ENCODE peak calls at places on chromosomes 12 and 14, in seven cellular contexts. I is dorsolateral prefrontal cortex; H is endothelial cell of umbilical vein; A is AG09309; M is ovary; V is fibroblast of pulmonary artery; N is activated CD8-positive, alpha-beta T cell treated with anti-CD3 and anti-CD28 coated beads for 36 hours. Y is an unnamed sample.

GRCh38 chr14:103326078-103326477 is 8.0 kb upstream of the EIF5 start:
- DNase-seq in I (no peak), H (no peak), A (no peak), M (no peak), V (no peak), N (no peak), Y (no peak)

GRCh38 chr12:78864483-78865296 is at the start of gene SYT1:
- DNase-seq in I (peak; percentile 57), H (peak; percentile 77), A (peak; percentile 33), M (peak; percentile 76), V (peak; percentile 86), N (no peak), Y (peak; percentile 22)

GRCh38 chr12:32083489-32083888 is 23.2 kb upstream of the BICD1 start:
- DNase-seq in I (no peak), H (no peak), A (peak; percentile 47), M (no peak), V (peak; percentile 73), N (no peak), Y (no peak)

GRCh38 chr12:116459921-116460666 is 99.1 kb upstream of the MAP1LC3B2 start:
- DNase-seq in I (no peak), H (no peak), A (no peak), M (no peak), V (no peak), N (no peak), Y (no peak)

GRCh38 chr14:101727611-101728010 is 33.9 kb upstream of the PPP2R5C start:
- DNase-seq in I (no peak), H (no peak), A (no peak), M (no peak), V (no peak), N (no peak), Y (no peak)

GRCh38 chr14:91244501-91244901 is at the start of gene GPR68:
- DNase-seq in I (peak; percentile 33), H (no peak), A (peak; percentile 62), M (no peak), V (peak; percentile 65), N (peak; percentile 49), Y (no peak)

GRCh38 chr14:52272375-52272774 is 4.9 kb downstream of the PTGDR start:
- DNase-seq in I (no peak), H (no peak), A (no peak), M (no peak), V (peak; percentile 53), N (peak; percentile 52), Y (peak; percentile 36)

GRCh38 chr12:77001181-77001758 is 64.1 kb downstream of the E2F7 start:
- DNase-seq in I (no peak), H (no peak), A (no peak), M (no peak), V (no peak), N (no peak), Y (no peak)

GRCh38 chr12:113472191-113473190 is 820 bp upstream of the LHX5 start:
- DNase-seq in I (no peak), H (no peak), A (no peak), M (no peak), V (no peak), N (no peak), Y (peak; percentile 28)

GRCh38 chr14:102344485-102344884 is 18.2 kb downstream of the CINP start:
- DNase-seq in I (peak; percentile 86), H (no peak), A (no peak), M (no peak), V (no peak), N (no peak), Y (no peak)

GRCh38 chr14:32524609-32525391 is 195.7 kb downstream of the AKAP6 start:
- DNase-seq in I (no peak), H (peak; percentile 83), A (no peak), M (no peak), V (peak; percentile 65), N (no peak), Y (no peak)

GRCh38 chr14:103541944-103542544 is 13.0 kb downstream of the TRMT61A start:
- DNase-seq in I (no peak), H (no peak), A (no peak), M (peak; percentile 35), V (no peak), N (no peak), Y (no peak)

GRCh38 chr12:26195250-26195640 is at the start of gene SSPN:
- DNase-seq in I (peak; percentile 57), H (peak; percentile 46), A (no peak), M (peak; percentile 84), V (peak; percentile 56), N (peak; percentile 13), Y (peak; percentile 16)

GRCh38 chr12:27331299-27331926 is 1.2 kb upstream of the BMAL2 start:
- DNase-seq in I (no peak), H (peak; percentile 93), A (peak; percentile 86), M (no peak), V (peak; percentile 96), N (peak; percentile 59), Y (peak; percentile 74)

GRCh38 chr14:56057071-56057865 is 60.9 kb upstream of the PELI2 start:
- DNase-seq in I (no peak), H (no peak), A (no peak), M (no peak), V (no peak), N (no peak), Y (no peak)

GRCh38 chr14:75150150-75150549 is 23.3 kb upstream of the NEK9 start:
- DNase-seq in I (no peak), H (no peak), A (no peak), M (no peak), V (peak; percentile 64), N (no peak), Y (no peak)

GRCh38 chr14:54676822-54677708 is 110.1 kb downstream of the SAMD4A start:
- DNase-seq in I (no peak), H (peak; percentile 96), A (peak; percentile 90), M (no peak), V (peak; percentile 97), N (no peak), Y (no peak)

GRCh38 chr12:28893365-28893764 is 255.7 kb upstream of the FAR2 start:
- DNase-seq in I (no peak), H (peak; percentile 45), A (peak; percentile 71), M (no peak), V (peak; percentile 57), N (no peak), Y (no peak)

GRCh38 chr12:71415336-71416231 is 24.0 kb upstream of the LGR5 start:
- DNase-seq in I (no peak), H (peak; percentile 49), A (no peak), M (no peak), V (peak; percentile 70), N (peak; percentile 27), Y (peak; percentile 58)

DNA sequence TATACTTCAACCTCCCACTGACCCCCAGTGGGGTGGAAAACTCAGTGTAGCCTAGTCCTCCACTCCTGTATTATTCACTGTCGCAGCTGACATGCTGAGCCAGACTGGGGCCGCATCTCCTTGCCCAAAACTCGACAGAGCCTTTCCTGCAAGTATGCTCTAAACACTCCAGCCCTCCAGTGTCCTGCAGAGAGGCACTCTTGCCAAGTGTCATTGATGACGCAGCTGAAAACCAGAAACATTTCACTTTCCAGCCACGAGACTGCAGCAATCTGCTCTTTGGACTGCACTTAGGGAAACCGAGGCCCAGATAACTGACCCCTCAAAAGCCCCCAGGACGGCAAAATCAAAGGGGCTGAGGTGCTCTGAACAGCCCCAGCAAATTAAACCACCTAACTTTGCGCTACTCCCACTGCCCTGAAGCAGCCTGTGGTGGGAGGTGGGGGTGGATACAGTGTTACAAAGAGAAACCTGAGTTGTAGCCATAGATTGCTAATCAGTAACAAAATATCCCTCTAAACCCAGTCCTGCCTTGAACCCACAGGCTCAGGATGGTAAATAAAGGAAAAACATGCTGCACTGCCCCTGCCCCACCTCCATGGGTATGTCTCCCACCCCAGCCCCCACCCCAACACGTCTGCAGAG is 2.6 kb downstream of the CCDC85C start:
- DNase-seq in I (no peak), H (no peak), A (no peak), M (no peak), V (no peak), N (no peak), Y (no peak)
- TF ChIP-seq CTCF in I (no peak), H (no peak), A (no peak), M (no peak), V (no peak), N (no peak), Y (no peak)

GRCh38 chr12:104680070-104680469 is 223.3 kb downstream of the CHST11 start:
- DNase-seq in I (no peak), H (peak; percentile 19), A (no peak), M (no peak), V (no peak), N (peak; percentile 69), Y (peak; percentile 55)
- TF ChIP-seq CTCF in I (no peak), H (peak; percentile 6), A (peak; percentile 64), M (no peak), V (peak; percentile 23), N (peak; percentile 59), Y (peak; percentile 42)

DNA sequence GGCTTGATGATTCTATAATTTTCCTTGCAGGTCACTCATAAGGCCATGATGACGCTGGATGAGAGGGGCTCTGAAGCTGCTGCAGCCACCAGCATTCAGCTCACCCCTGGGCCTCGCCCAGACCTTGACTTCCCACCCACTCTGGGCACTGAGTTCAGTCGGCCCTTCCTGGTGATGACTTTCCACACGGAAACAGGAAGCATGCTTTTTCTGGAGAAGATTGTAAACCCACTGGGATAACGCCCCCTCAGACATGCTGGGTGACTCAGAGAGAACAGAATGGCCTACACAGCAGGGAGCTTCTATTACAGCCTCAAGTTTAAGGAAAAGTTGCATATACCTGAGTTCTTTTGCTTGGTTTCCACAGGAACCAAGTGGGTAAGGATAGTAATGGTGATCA is 34.3 kb downstream of the SERPINA3 start:
- DNase-seq in I (no peak), H (peak; percentile 15), A (no peak), M (no peak), V (peak; percentile 72), N (no peak), Y (no peak)
- TF ChIP-seq CTCF in I (no peak), H (no peak), A (no peak), M (no peak), V (no peak), N (no peak), Y (no peak)

GRCh38 chr12:123799227-123799626 is 37.1 kb downstream of the DNAH10 start:
- DNase-seq in I (no peak), H (no peak), A (no peak), M (no peak), V (no peak), N (no peak), Y (no peak)

GRCh38 chr12:123798518-123798917 is 36.4 kb downstream of the DNAH10 start:
- DNase-seq in I (no peak), H (no peak), A (no peak), M (no peak), V (no peak), N (no peak), Y (no peak)

GRCh38 chr12:123805119-123805518 is 43.0 kb downstream of the DNAH10 start:
- DNase-seq in I (no peak), H (no peak), A (no peak), M (no peak), V (no peak), N (no peak), Y (no peak)

GRCh38 chr12:123807002-123807401 is 44.9 kb downstream of the DNAH10 start:
- DNase-seq in I (no peak), H (no peak), A (no peak), M (no peak), V (no peak), N (no peak), Y (no peak)

DNA sequence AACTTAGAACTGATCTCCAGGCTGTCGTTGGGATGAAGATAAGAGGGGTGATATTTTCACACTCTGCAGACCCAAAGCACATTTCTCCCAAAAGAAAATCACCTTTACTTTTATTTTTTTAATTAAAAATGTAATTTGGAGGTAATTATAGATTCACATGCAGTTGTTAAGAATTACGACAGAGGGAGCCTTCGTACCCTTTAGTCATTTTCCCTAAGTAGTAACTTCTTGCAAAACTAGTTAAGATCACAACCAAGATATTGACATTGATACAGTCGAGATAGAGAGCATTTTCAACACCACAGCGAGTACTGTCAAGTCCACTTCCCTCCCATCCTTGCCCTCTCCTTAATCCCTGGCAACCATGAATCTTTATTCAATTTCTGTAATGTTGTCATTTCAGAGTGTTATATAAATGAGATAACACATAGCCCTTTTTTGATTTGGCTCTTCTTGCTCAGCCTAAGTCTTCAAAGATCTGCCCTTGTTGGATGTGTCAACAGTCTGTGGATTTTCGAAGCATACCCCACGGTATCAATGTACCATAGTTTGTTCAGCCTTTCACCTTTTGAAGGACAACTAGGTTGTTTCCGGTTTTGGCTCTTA is 39.6 kb downstream of the DNAH10 start:
- DNase-seq in I (no peak), H (peak; percentile 7), A (peak; percentile 8), M (no peak), V (peak; percentile 42), N (no peak), Y (peak; percentile 50)
- TF ChIP-seq CTCF in I (peak; percentile 34), H (peak; percentile 25), A (peak; percentile 54), M (no peak), V (peak; percentile 44), N (peak; percentile 42), Y (no peak)